ENCODE peak calls at places on chromosomes 4 and X, in four cellular contexts. B is tibial nerve, H is IMR-90, A is retinal pigment epithelial cell. Z is an unnamed sample.

GRCh38 chr4:4783847-4784246 is 75.6 kb upstream of the MSX1 start:
- DNase-seq in H (no peak), A (no peak), B (no peak), Z (no peak)

GRCh38 chrX:120790118-120790517 is 85.5 kb downstream of the CT47B1 start:
- DNase-seq in H (peak; percentile 71), B (peak; percentile 26), A (peak; percentile 40), Z (peak; percentile 43)

GRCh38 chr4:13484749-13485345 is 707 bp upstream of the RAB28 start:
- DNase-seq in A (peak; percentile 17), B (no peak), H (peak; percentile 58), Z (no peak)

GRCh38 chrX:10631416-10632145 is 11.2 kb upstream of the MID1 start:
- DNase-seq in A (no peak), H (peak; percentile 54), B (no peak), Z (no peak)

GRCh38 chr4:31043382-31044062 is 323.4 kb downstream of the PCDH7 start:
- DNase-seq in B (no peak), A (no peak), H (no peak), Z (no peak)

GRCh38 chrX:128518508-128518907 is 466.3 kb upstream of the ACTRT1 start:
- DNase-seq in A (no peak), B (no peak), H (peak; percentile 1), Z (no peak)

GRCh38 chr4:893995-894705 is 38.0 kb downstream of the GAK start:
- DNase-seq in H (no peak), B (no peak), A (no peak), Z (no peak)

GRCh38 chrX:44872319-44872816 is 620 bp upstream of the KDM6A start:
- DNase-seq in H (peak; percentile 4), A (no peak), B (peak; percentile 4), Z (peak; percentile 43)

GRCh38 chr4:99321241-99322191 is at the start of gene ADH1B:
- DNase-seq in B (peak; percentile 65), A (no peak), H (no peak), Z (no peak)

GRCh38 chr4:88752754-88753153 is 55.1 kb upstream of the NAP1L5 start:
- DNase-seq in B (no peak), A (no peak), H (no peak), Z (no peak)

GRCh38 chr4:118314221-118314620 is 38.6 kb downstream of the PRSS12 start:
- DNase-seq in H (no peak), A (no peak), B (no peak), Z (no peak)

GRCh38 chr4:97987019-97987648 is 156.1 kb downstream of the STPG2 start:
- DNase-seq in H (no peak), A (peak; percentile 17), B (no peak), Z (peak; percentile 13)

GRCh38 chr4:184453402-184454160 is 20.8 kb downstream of the IRF2 start:
- DNase-seq in H (peak; percentile 95), B (peak; percentile 19), A (peak; percentile 56), Z (peak; percentile 56)

GRCh38 chr4:1246111-1246881 is 2.6 kb downstream of the CTBP1 start:
- DNase-seq in B (no peak), A (no peak), H (no peak), Z (no peak)

GRCh38 chrX:36431819-36432218 is 512.3 kb downstream of the CFAP47 start:
- DNase-seq in H (peak; percentile 89), B (no peak), A (no peak), Z (no peak)

GRCh38 chr4:87116230-87116629 is 104.2 kb downstream of the KLHL8 start:
- DNase-seq in B (no peak), H (no peak), A (no peak), Z (no peak)

DNA sequence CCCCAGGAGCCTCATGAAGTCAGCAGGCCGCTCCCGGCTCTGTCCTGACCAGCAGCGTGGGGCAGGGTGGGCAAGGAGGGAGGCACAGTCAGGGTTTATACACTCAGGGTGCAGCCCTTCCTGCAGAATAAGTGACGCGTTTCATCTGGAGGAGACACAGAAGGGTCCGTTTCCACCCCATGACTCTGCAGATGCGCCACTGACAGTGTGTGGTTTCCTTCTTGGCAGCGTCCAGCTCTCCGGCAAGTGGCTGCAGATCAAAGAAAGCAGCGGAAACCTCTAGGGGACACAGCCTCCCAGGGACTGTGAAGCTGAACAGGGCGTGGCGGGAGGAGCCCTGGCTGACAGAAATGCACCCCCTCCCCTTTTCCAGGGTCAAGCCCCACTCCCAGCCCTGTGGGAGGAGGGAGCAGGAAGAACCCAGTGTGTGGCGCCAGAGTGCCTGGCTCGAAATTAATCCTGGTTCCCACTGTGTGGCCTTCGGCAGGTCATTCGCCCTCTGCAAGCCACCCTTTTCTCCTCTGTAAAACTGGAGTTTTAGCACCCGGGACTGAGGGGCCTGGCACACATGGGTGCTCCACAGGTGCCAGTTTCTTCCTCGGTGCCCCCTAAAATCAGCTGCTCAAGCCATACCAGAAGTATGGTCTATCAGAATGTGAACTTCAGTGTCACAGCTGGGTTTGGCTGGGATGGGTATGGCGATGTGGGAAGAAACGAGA is 17.3 kb upstream of the TBC1D14 start:
- DNase-seq in B (peak; percentile 23), H (peak; percentile 79), A (no peak), Z (peak; percentile 38)
- TF ChIP-seq CTCF in B (peak; percentile 14), H (peak; percentile 31), A (peak; percentile 39), Z (peak; percentile 13)

GRCh38 chrX:71629467-71629866 is 11.2 kb upstream of the CXCR3 start:
- DNase-seq in A (no peak), B (no peak), H (no peak), Z (no peak)

GRCh38 chrX:71637253-71637618 is 18.9 kb upstream of the CXCR3 start:
- DNase-seq in H (peak; percentile 35), B (no peak), A (no peak), Z (no peak)

GRCh38 chrX:71636438-71637252 is 18.3 kb upstream of the CXCR3 start:
- DNase-seq in B (no peak), H (no peak), A (no peak), Z (no peak)

GRCh38 chrX:71634366-71634765 is 16.1 kb upstream of the CXCR3 start:
- DNase-seq in B (no peak), A (no peak), H (no peak), Z (no peak)

DNA sequence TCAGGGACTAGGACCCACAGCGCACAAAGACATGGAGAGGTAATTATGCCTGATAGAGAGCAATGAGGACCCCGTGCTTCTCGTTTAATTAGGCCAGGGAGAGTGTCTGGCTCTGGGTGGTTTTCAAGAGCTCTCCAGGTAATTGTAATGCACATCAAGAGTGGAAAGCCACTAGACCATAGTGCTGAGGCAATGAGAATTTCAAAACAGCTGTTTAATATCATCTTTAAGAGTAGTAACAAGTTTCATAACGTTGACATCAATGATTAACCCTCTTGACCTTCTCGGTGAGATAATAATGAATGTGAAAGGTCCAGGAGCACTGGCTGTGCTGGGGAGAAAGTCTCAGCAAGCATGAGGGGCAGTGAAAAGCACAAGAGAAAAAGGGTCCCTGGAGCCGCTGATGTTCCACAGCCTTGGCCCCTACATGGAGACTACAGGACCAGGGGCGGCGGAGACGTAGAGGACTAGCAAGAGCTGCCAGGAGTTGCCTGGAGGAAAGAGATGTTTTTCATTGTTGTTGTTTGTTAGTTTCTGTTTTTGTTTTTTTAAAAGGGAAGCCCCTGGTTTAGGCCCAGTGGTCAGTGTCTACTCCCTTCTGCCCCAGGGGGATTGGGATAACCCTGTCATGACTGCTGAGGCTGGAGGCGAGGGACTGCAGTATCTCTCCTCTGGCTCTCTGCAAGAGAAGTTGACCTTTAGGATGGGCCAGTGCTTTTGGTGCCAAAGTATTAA is 14.8 kb upstream of the CXCR3 start:
- DNase-seq in B (no peak), A (no peak), H (no peak), Z (peak; percentile 26)
- TF ChIP-seq CTCF in B (no peak), A (no peak), H (no peak), Z (no peak)

DNA sequence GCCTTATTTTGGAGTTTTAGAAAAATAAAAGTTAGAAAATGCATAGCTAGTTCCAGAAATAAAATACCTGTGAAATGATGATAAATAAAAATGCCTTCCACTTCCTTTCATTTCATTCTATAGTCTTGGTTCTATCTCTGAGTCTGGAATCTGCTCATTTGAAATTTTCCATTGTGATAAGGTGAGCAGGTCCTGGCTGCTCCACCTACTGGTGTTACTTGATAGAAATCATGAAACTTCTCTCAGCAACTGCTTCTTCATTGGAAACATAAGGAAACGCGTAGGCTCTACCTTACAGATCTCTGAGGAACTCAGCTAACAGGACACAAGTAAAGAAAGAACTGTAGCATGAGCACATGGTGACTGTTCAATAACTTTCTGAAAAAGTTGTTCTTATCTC is 141.8 kb downstream of the DCHS2 start:
- DNase-seq in H (no peak), A (no peak), B (no peak), Z (no peak)
- TF ChIP-seq CTCF in H (peak; percentile 4), A (peak; percentile 69), B (no peak), Z (peak; percentile 23)

GRCh38 chr4:94171616-94172015 is 36.0 kb upstream of the SMARCAD1 start:
- DNase-seq in A (no peak), B (no peak), H (no peak), Z (no peak)
- TF ChIP-seq CTCF in A (peak; percentile 59), B (no peak), H (peak; percentile 27), Z (no peak)

DNA sequence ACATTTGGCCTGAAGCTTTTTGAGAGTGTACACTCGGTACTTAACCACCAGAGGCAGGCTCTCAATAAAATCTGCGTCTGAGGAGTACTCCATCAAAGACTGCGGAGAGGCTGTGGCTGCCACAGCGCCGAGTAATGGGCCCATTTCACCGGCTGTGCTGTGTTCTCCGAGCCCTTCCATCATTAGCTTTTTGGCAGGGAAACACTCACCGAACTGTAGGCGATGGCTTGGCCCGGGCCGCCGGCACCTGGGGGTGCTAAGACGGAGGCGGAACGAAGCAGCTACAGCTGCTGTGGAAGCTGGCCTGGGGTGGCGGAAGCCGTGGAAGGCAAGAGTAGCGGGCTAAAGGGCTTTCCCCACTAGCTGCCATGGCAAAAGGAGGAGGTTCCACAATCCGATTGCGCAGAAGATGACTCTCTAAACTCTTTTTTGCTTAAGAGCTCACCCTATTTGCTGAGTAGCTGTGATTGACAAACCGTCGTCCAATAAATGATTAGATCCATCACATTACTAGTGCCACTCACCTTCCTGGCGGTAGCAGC is 48.5 kb upstream of the PABPC1L2A start:
- DNase-seq in A (no peak), H (no peak), B (no peak), Z (no peak)
- TF ChIP-seq CTCF in A (no peak), H (no peak), B (no peak), Z (no peak)

GRCh38 chr4:41216294-41217019 is 2.1 kb upstream of the APBB2 start:
- DNase-seq in B (peak; percentile 40), A (peak; percentile 32), H (peak; percentile 57), Z (peak; percentile 88)
- TF ChIP-seq CTCF in B (peak; percentile 60), A (peak; percentile 35), H (peak; percentile 31), Z (no peak)

GRCh38 chr4:128220286-128221235 is 67.1 kb downstream of the PGRMC2 start:
- DNase-seq in H (peak; percentile 75), A (peak; percentile 50), B (no peak), Z (peak; percentile 24)
- TF ChIP-seq CTCF in H (peak; percentile 38), A (peak; percentile 31), B (no peak), Z (peak; percentile 26)

GRCh38 chr4:3476341-3476747 is 13.2 kb downstream of the DOK7 start:
- DNase-seq in H (no peak), A (no peak), B (no peak), Z (no peak)
- TF ChIP-seq CTCF in H (no peak), A (no peak), B (no peak), Z (no peak)

Z was measured in GM10248.